ENCODE peak calls at places on chromosomes 12 and 14, in four cellular contexts. Q is H9, U is IMR-90, W is H1. O is an unnamed sample.
A peak's percentile ranks its signal among the peaks of the same experiment; 100 is the strongest.

GRCh38 chr14:24632336-24632735 is 1.7 kb downstream of the GZMB start:
- DNase-seq in Q (no peak), U (no peak), W (no peak), O (no peak)

GRCh38 chr12:80704430-80704829 is 3.0 kb upstream of the MYF6 start:
- DNase-seq in Q (no peak), U (no peak), W (no peak), O (no peak)

GRCh38 chr12:120445911-120446909 is at the start of the genes GATC and TRIAP1:
- DNase-seq in Q (peak; percentile 93), U (peak; percentile 66), W (no peak), O (peak; percentile 85)

GRCh38 chr12:3743803-3744202 is 9.1 kb downstream of the CRACR2A start:
- DNase-seq in Q (no peak), U (no peak), W (no peak), O (no peak)

GRCh38 chr12:124919646-124920352 is 5.3 kb upstream of the UBC start:
- DNase-seq in Q (peak; percentile 38), U (peak; percentile 38), W (no peak), O (peak; percentile 77)

GRCh38 chr12:91274886-91275285 is 92.3 kb upstream of the DCN start:
- DNase-seq in Q (no peak), U (peak; percentile 84), W (no peak), O (peak; percentile 61)

GRCh38 chr12:31589582-31589895 is 1.4 kb downstream of the DENND5B start:
- DNase-seq in Q (no peak), U (no peak), W (no peak), O (no peak)

GRCh38 chr12:114767081-114767480 is 83.1 kb upstream of the TBX3 start:
- DNase-seq in Q (no peak), U (no peak), W (no peak), O (no peak)

GRCh38 chr14:48614003-48614402 is 938.6 kb upstream of the MDGA2 start:
- DNase-seq in Q (no peak), U (peak; percentile 16), W (no peak), O (no peak)

GRCh38 chr12:41621288-41621687 is 433.2 kb downstream of the PDZRN4 start:
- DNase-seq in Q (no peak), U (no peak), W (no peak), O (no peak)

GRCh38 chr12:5059358-5059757 is 15.7 kb downstream of the KCNA5 start:
- DNase-seq in Q (no peak), U (no peak), W (no peak), O (no peak)

GRCh38 chr14:77714926-77715325 is 7.0 kb downstream of the SLIRP start:
- DNase-seq in Q (no peak), U (no peak), W (no peak), O (no peak)

GRCh38 chr12:58487280-58488141 is 432.8 kb downstream of the LRIG3 start:
- DNase-seq in Q (no peak), U (peak; percentile 53), W (no peak), O (peak; percentile 33)

GRCh38 chr12:51683763-51684357 is 92.8 kb downstream of the SCN8A start:
- DNase-seq in Q (no peak), U (peak; percentile 65), W (no peak), O (peak; percentile 6)

GRCh38 chr14:39023939-39024871 is 78.8 kb downstream of the SEC23A start:
- DNase-seq in Q (no peak), U (no peak), W (no peak), O (no peak)

GRCh38 chr12:45354399-45354798 is 138.5 kb downstream of the ANO6 start:
- DNase-seq in Q (no peak), U (no peak), W (no peak), O (no peak)

GRCh38 chr14:43872222-43872621 is 634.9 kb downstream of the FSCB start:
- DNase-seq in Q (peak; percentile 59), U (no peak), W (peak; percentile 34), O (no peak)

GRCh38 chr14:61101803-61102548 is 120.9 kb downstream of the SLC38A6 start:
- DNase-seq in Q (peak; percentile 66), U (peak; percentile 65), W (no peak), O (peak; percentile 82)

GRCh38 chr12:113392988-113393579 is 10.6 kb downstream of the SDS start:
- DNase-seq in Q (peak; percentile 99), U (no peak), W (peak; percentile 41), O (peak; percentile 44)

GRCh38 chr12:85569261-85569660 is 266.9 kb downstream of the RASSF9 start:
- DNase-seq in Q (no peak), U (no peak), W (no peak), O (no peak)

GRCh38 chr12:9741726-9742125 is 8.8 kb upstream of the CLECL1 start:
- DNase-seq in Q (no peak), U (no peak), W (no peak), O (no peak)

DNA sequence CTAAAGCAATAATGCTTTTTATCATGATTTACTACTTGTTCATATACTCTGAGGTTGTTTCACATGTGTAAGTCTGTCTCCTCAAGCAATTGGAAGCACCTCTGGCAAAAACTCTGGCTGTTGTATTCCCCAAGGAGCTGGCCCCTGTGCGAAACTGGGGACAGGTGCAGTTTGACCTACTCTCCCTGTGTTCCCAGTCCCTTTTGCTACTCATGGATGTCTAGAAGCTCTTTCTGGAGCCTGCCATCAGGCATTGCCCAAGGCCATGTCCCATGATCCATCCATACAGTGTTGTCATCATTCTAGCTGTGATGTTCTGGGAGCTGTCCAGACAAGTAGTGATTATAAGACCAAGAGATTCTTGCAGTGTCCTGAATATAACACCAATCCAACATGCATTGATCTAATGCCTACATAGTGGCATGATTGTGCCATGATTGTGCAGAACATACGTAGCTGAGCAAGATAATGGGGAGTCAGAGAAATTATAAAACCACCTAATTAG is 14.9 kb downstream of the AKAP6 start:
- DNase-seq in Q (no peak), U (no peak), W (no peak), O (peak; percentile 24)
- H4K91ac ChIP-seq in Q (no peak overlapping the region), U (no peak overlapping the region), W (no peak overlapping the region), O (no peak overlapping the region)

DNA sequence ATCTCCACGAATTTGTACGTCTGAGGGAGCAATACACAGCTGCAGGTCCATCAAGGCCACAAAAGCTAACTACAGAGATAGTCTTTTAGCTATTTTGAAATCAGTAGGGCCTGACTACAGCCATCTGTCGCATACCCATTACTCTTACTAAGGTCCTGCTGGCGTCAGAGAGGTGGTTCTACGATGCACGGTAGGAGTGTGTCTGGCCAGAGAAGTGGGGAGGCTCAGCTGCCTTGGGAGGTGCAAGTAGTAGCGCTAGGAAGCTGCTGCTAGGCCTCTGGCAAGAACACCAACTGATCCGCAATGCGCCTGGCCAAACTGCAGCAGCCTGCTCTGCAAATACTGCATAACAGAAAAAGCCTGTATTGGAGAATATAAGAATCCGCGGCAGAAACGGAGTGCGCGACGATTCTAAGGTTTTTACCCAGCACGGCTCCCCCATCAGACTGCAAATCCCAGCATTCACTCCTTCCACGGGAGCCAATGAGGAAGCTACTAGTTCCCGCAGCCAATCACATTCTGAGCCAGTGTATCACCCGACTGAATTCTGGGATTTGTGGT is 743 bp upstream of the CAND1 start:
- DNase-seq in Q (peak; percentile 97), U (peak; percentile 99), W (peak; percentile 84), O (peak; percentile 100)
- H4K91ac ChIP-seq in Q (no peak overlapping the region), U (peak overlapping the region; percentile 95), W (no peak overlapping the region), O (no peak overlapping the region)

DNA sequence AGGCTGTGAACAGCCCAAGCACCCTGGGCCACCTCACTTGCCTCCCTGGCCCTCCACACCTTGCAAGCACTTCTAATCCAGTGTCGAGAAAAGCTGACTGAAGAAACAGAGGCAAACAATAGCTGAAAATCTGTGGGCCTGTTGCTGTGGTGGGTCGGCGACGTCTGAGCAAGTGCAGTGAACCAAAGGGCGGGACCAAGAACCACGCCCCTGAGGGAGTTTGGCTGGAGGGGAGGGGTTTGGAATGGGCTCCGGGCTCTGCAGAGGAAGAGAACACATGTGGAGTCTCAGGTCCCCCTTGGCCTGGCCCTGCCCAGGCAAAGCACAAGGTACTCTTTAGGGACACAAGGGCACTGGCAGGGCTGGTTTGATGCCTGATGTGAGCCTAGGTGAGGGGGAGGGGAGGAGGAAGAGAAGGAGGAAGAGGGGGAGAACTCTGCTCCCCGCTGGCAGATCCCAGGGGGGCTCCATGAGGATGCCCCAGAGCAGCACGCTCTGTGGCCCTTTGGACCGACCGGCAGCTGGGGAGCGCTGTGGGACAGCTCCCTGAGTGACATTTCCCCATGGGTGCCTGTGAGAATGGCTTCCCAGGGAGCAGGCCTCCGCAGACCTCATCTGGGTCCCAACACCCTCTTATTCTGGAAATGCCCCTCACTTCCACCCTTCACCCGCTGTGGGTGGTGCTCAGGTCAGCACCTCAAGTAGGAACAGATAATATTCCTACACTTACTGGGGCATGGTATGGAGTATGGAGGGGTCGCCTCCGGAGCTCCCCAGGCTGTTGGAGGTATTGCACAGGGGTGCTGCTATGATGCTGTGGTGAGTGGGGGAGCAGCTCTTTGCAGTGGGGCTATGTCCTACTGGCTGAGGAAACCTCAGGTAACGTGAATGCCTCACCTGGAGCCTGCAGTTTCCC is 85.5 kb downstream of the CPSF2 start:
- DNase-seq in Q (peak; percentile 80), U (no peak), W (no peak), O (no peak)
- H4K91ac ChIP-seq in Q (no peak overlapping the region), U (no peak overlapping the region), W (peak overlapping the region; percentile 87), O (no peak overlapping the region)

DNA sequence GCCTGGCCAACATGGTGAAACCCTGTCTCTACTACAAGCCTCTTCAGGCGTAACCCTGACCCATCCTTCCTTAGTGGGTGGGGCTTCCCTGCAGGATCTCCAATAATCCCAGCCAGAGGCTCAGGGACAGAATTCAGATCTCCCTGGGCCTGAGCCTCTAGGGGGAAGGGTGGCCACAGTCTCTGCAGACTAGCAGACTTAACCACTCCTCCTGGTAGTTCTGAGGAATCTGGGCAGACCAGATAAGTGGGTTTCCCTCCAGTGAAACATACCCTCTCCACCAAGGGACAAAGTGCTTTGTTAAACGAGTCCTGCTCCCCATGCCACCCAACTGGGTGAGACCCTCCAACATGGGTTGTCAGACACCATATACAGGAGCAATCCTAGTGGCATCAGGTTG is 36.6 kb upstream of the TRIM9 start:
- DNase-seq in Q (no peak), U (no peak), W (no peak), O (no peak)
- H4K91ac ChIP-seq in Q (no peak overlapping the region), U (no peak overlapping the region), W (no peak overlapping the region), O (no peak overlapping the region)

GRCh38 chr14:34629344-34629656 is 648 bp downstream of the SNX6 start:
- DNase-seq in Q (no peak), U (no peak), W (no peak), O (no peak)
- H4K91ac ChIP-seq in Q (no peak overlapping the region), U (no peak overlapping the region), W (no peak overlapping the region), O (peak overlapping the region; percentile 95)

GRCh38 chr14:105383083-105383730 is 15.1 kb upstream of the TEX22 start:
- DNase-seq in Q (no peak), U (no peak), W (no peak), O (no peak)
- H4K91ac ChIP-seq in Q (no peak overlapping the region), U (no peak overlapping the region), W (no peak overlapping the region), O (no peak overlapping the region)

GRCh38 chr12:42807251-42807650 is 217.7 kb upstream of the PRICKLE1 start:
- DNase-seq in Q (no peak), U (no peak), W (no peak), O (no peak)
- H4K91ac ChIP-seq in Q (no peak overlapping the region), U (no peak overlapping the region), W (no peak overlapping the region), O (no peak overlapping the region)

O was measured in mesenchymal stem cell.